ENCODE peak calls at places on chromosomes 11 and 22, in ten cellular contexts. One of them, this sample, is unnamed.

GRCh38 chr11:8333431-8334401 is 70.0 kb upstream of the LMO1 start:
- DNase-seq in stimulated activated CD4-positive, alpha-beta T cell treated with anti-CD3 and anti-CD28 coated beads, Interleukin-12 subunit alpha, Interleukin-12 subunit beta, amount 100 ng/mL, for 48 hours: no peak
- DNase-seq in NCI-H1105 treated with DMSO at 0.1 percent for 48 hours: no peak
- DNase-seq in mucosa of gallbladder: no peak
- DNase-seq in activated naive CD8-positive, alpha-beta T cell treated with anti-CD3 and anti-CD28 coated beads, Interleukin-2, amount 50 U/mL, for 16 hours: no peak
- DNase-seq in GOT3: no peak
- DNase-seq in right lobe of liver: peak; percentile 38
- DNase-seq in kidney glomerular epithelial cell: peak; percentile 45
- DNase-seq in activated CD4-positive, alpha-beta T cell treated with anti-CD3 and anti-CD28 coated beads for 36 hours: no peak
- DNase-seq in neural crest cell: no peak
- DNase-seq in this sample: no peak

GRCh38 chr11:124796312-124796711 is 3.9 kb downstream of the MSANTD2 start:
- DNase-seq in right lobe of liver: no peak
- DNase-seq in kidney glomerular epithelial cell: no peak
- DNase-seq in activated naive CD8-positive, alpha-beta T cell treated with anti-CD3 and anti-CD28 coated beads, Interleukin-2, amount 50 U/mL, for 16 hours: no peak
- DNase-seq in neural crest cell: no peak
- DNase-seq in activated CD4-positive, alpha-beta T cell treated with anti-CD3 and anti-CD28 coated beads for 36 hours: no peak
- DNase-seq in stimulated activated CD4-positive, alpha-beta T cell treated with anti-CD3 and anti-CD28 coated beads, Interleukin-12 subunit alpha, Interleukin-12 subunit beta, amount 100 ng/mL, for 48 hours: no peak
- DNase-seq in mucosa of gallbladder: no peak
- DNase-seq in GOT3: no peak
- DNase-seq in NCI-H1105 treated with DMSO at 0.1 percent for 48 hours: no peak
- DNase-seq in this sample: no peak

GRCh38 chr11:93198221-93198650 is 445 bp upstream of the SLC36A4 start:
- DNase-seq in right lobe of liver: no peak
- DNase-seq in stimulated activated CD4-positive, alpha-beta T cell treated with anti-CD3 and anti-CD28 coated beads, Interleukin-12 subunit alpha, Interleukin-12 subunit beta, amount 100 ng/mL, for 48 hours: no peak
- DNase-seq in mucosa of gallbladder: no peak
- DNase-seq in NCI-H1105 treated with DMSO at 0.1 percent for 48 hours: no peak
- DNase-seq in activated CD4-positive, alpha-beta T cell treated with anti-CD3 and anti-CD28 coated beads for 36 hours: no peak
- DNase-seq in GOT3: no peak
- DNase-seq in neural crest cell: no peak
- DNase-seq in kidney glomerular epithelial cell: no peak
- DNase-seq in activated naive CD8-positive, alpha-beta T cell treated with anti-CD3 and anti-CD28 coated beads, Interleukin-2, amount 50 U/mL, for 16 hours: no peak
- DNase-seq in this sample: no peak

GRCh38 chr11:111449158-111449557 is 63.0 kb downstream of the BTG4 start:
- DNase-seq in neural crest cell: no peak
- DNase-seq in right lobe of liver: no peak
- DNase-seq in activated CD4-positive, alpha-beta T cell treated with anti-CD3 and anti-CD28 coated beads for 36 hours: no peak
- DNase-seq in stimulated activated CD4-positive, alpha-beta T cell treated with anti-CD3 and anti-CD28 coated beads, Interleukin-12 subunit alpha, Interleukin-12 subunit beta, amount 100 ng/mL, for 48 hours: no peak
- DNase-seq in mucosa of gallbladder: no peak
- DNase-seq in NCI-H1105 treated with DMSO at 0.1 percent for 48 hours: no peak
- DNase-seq in activated naive CD8-positive, alpha-beta T cell treated with anti-CD3 and anti-CD28 coated beads, Interleukin-2, amount 50 U/mL, for 16 hours: no peak
- DNase-seq in kidney glomerular epithelial cell: no peak
- DNase-seq in GOT3: no peak
- DNase-seq in this sample: no peak

GRCh38 chr11:133570376-133570775 is 38.1 kb upstream of the OPCML start:
- DNase-seq in NCI-H1105 treated with DMSO at 0.1 percent for 48 hours: peak; percentile 7
- DNase-seq in stimulated activated CD4-positive, alpha-beta T cell treated with anti-CD3 and anti-CD28 coated beads, Interleukin-12 subunit alpha, Interleukin-12 subunit beta, amount 100 ng/mL, for 48 hours: no peak
- DNase-seq in neural crest cell: no peak
- DNase-seq in GOT3: no peak
- DNase-seq in kidney glomerular epithelial cell: no peak
- DNase-seq in activated naive CD8-positive, alpha-beta T cell treated with anti-CD3 and anti-CD28 coated beads, Interleukin-2, amount 50 U/mL, for 16 hours: no peak
- DNase-seq in mucosa of gallbladder: no peak
- DNase-seq in right lobe of liver: no peak
- DNase-seq in activated CD4-positive, alpha-beta T cell treated with anti-CD3 and anti-CD28 coated beads for 36 hours: no peak
- DNase-seq in this sample: no peak

GRCh38 chr22:18021431-18021830 is 2.9 kb downstream of the MICAL3 start:
- DNase-seq in activated CD4-positive, alpha-beta T cell treated with anti-CD3 and anti-CD28 coated beads for 36 hours: no peak
- DNase-seq in kidney glomerular epithelial cell: no peak
- DNase-seq in GOT3: no peak
- DNase-seq in mucosa of gallbladder: no peak
- DNase-seq in right lobe of liver: no peak
- DNase-seq in stimulated activated CD4-positive, alpha-beta T cell treated with anti-CD3 and anti-CD28 coated beads, Interleukin-12 subunit alpha, Interleukin-12 subunit beta, amount 100 ng/mL, for 48 hours: no peak
- DNase-seq in activated naive CD8-positive, alpha-beta T cell treated with anti-CD3 and anti-CD28 coated beads, Interleukin-2, amount 50 U/mL, for 16 hours: no peak
- DNase-seq in NCI-H1105 treated with DMSO at 0.1 percent for 48 hours: no peak
- DNase-seq in neural crest cell: no peak
- DNase-seq in this sample: no peak

GRCh38 chr11:124724854-124725718 is 14.7 kb upstream of the NRGN start:
- DNase-seq in right lobe of liver: no peak
- DNase-seq in kidney glomerular epithelial cell: no peak
- DNase-seq in activated CD4-positive, alpha-beta T cell treated with anti-CD3 and anti-CD28 coated beads for 36 hours: no peak
- DNase-seq in stimulated activated CD4-positive, alpha-beta T cell treated with anti-CD3 and anti-CD28 coated beads, Interleukin-12 subunit alpha, Interleukin-12 subunit beta, amount 100 ng/mL, for 48 hours: no peak
- DNase-seq in neural crest cell: no peak
- DNase-seq in activated naive CD8-positive, alpha-beta T cell treated with anti-CD3 and anti-CD28 coated beads, Interleukin-2, amount 50 U/mL, for 16 hours: no peak
- DNase-seq in NCI-H1105 treated with DMSO at 0.1 percent for 48 hours: no peak
- DNase-seq in mucosa of gallbladder: peak; percentile 26
- DNase-seq in GOT3: no peak
- DNase-seq in this sample: no peak

GRCh38 chr11:111963786-111964385 is 26.7 kb downstream of the DIXDC1 start:
- DNase-seq in kidney glomerular epithelial cell: no peak
- DNase-seq in right lobe of liver: no peak
- DNase-seq in activated CD4-positive, alpha-beta T cell treated with anti-CD3 and anti-CD28 coated beads for 36 hours: peak; percentile 43
- DNase-seq in mucosa of gallbladder: no peak
- DNase-seq in GOT3: no peak
- DNase-seq in neural crest cell: no peak
- DNase-seq in stimulated activated CD4-positive, alpha-beta T cell treated with anti-CD3 and anti-CD28 coated beads, Interleukin-12 subunit alpha, Interleukin-12 subunit beta, amount 100 ng/mL, for 48 hours: no peak
- DNase-seq in activated naive CD8-positive, alpha-beta T cell treated with anti-CD3 and anti-CD28 coated beads, Interleukin-2, amount 50 U/mL, for 16 hours: no peak
- DNase-seq in NCI-H1105 treated with DMSO at 0.1 percent for 48 hours: no peak
- DNase-seq in this sample: no peak

GRCh38 chr11:11703885-11704284 is 82.1 kb upstream of the GALNT18 start:
- DNase-seq in stimulated activated CD4-positive, alpha-beta T cell treated with anti-CD3 and anti-CD28 coated beads, Interleukin-12 subunit alpha, Interleukin-12 subunit beta, amount 100 ng/mL, for 48 hours: no peak
- DNase-seq in GOT3: no peak
- DNase-seq in NCI-H1105 treated with DMSO at 0.1 percent for 48 hours: no peak
- DNase-seq in activated naive CD8-positive, alpha-beta T cell treated with anti-CD3 and anti-CD28 coated beads, Interleukin-2, amount 50 U/mL, for 16 hours: no peak
- DNase-seq in kidney glomerular epithelial cell: no peak
- DNase-seq in activated CD4-positive, alpha-beta T cell treated with anti-CD3 and anti-CD28 coated beads for 36 hours: no peak
- DNase-seq in right lobe of liver: no peak
- DNase-seq in neural crest cell: no peak
- DNase-seq in mucosa of gallbladder: no peak
- DNase-seq in this sample: no peak

GRCh38 chr22:26170795-26171194 is 1.5 kb downstream of the SEZ6L start:
- DNase-seq in neural crest cell: peak; percentile 30
- DNase-seq in mucosa of gallbladder: no peak
- DNase-seq in activated CD4-positive, alpha-beta T cell treated with anti-CD3 and anti-CD28 coated beads for 36 hours: peak; percentile 35
- DNase-seq in stimulated activated CD4-positive, alpha-beta T cell treated with anti-CD3 and anti-CD28 coated beads, Interleukin-12 subunit alpha, Interleukin-12 subunit beta, amount 100 ng/mL, for 48 hours: no peak
- DNase-seq in NCI-H1105 treated with DMSO at 0.1 percent for 48 hours: peak; percentile 30
- DNase-seq in right lobe of liver: no peak
- DNase-seq in activated naive CD8-positive, alpha-beta T cell treated with anti-CD3 and anti-CD28 coated beads, Interleukin-2, amount 50 U/mL, for 16 hours: no peak
- DNase-seq in GOT3: no peak
- DNase-seq in kidney glomerular epithelial cell: no peak
- DNase-seq in this sample: no peak

GRCh38 chr22:39524753-39525657 is 4.6 kb downstream of the ATF4 start:
- DNase-seq in activated CD4-positive, alpha-beta T cell treated with anti-CD3 and anti-CD28 coated beads for 36 hours: no peak
- DNase-seq in kidney glomerular epithelial cell: no peak
- DNase-seq in NCI-H1105 treated with DMSO at 0.1 percent for 48 hours: no peak
- DNase-seq in right lobe of liver: peak; percentile 49
- DNase-seq in mucosa of gallbladder: no peak
- DNase-seq in activated naive CD8-positive, alpha-beta T cell treated with anti-CD3 and anti-CD28 coated beads, Interleukin-2, amount 50 U/mL, for 16 hours: no peak
- DNase-seq in GOT3: no peak
- DNase-seq in neural crest cell: no peak
- DNase-seq in stimulated activated CD4-positive, alpha-beta T cell treated with anti-CD3 and anti-CD28 coated beads, Interleukin-12 subunit alpha, Interleukin-12 subunit beta, amount 100 ng/mL, for 48 hours: no peak
- DNase-seq in this sample: no peak

GRCh38 chr11:126547161-126547560 is 191.7 kb downstream of the ST3GAL4 start:
- DNase-seq in neural crest cell: no peak
- DNase-seq in activated naive CD8-positive, alpha-beta T cell treated with anti-CD3 and anti-CD28 coated beads, Interleukin-2, amount 50 U/mL, for 16 hours: no peak
- DNase-seq in mucosa of gallbladder: no peak
- DNase-seq in right lobe of liver: no peak
- DNase-seq in GOT3: no peak
- DNase-seq in stimulated activated CD4-positive, alpha-beta T cell treated with anti-CD3 and anti-CD28 coated beads, Interleukin-12 subunit alpha, Interleukin-12 subunit beta, amount 100 ng/mL, for 48 hours: no peak
- DNase-seq in NCI-H1105 treated with DMSO at 0.1 percent for 48 hours: no peak
- DNase-seq in kidney glomerular epithelial cell: peak; percentile 4
- DNase-seq in activated CD4-positive, alpha-beta T cell treated with anti-CD3 and anti-CD28 coated beads for 36 hours: no peak
- DNase-seq in this sample: no peak

GRCh38 chr11:95154514-95154913 is 64.9 kb downstream of the ENDOD1 start:
- DNase-seq in NCI-H1105 treated with DMSO at 0.1 percent for 48 hours: peak; percentile 52
- DNase-seq in activated naive CD8-positive, alpha-beta T cell treated with anti-CD3 and anti-CD28 coated beads, Interleukin-2, amount 50 U/mL, for 16 hours: peak; percentile 22
- DNase-seq in activated CD4-positive, alpha-beta T cell treated with anti-CD3 and anti-CD28 coated beads for 36 hours: peak; percentile 81
- DNase-seq in neural crest cell: peak; percentile 43
- DNase-seq in stimulated activated CD4-positive, alpha-beta T cell treated with anti-CD3 and anti-CD28 coated beads, Interleukin-12 subunit alpha, Interleukin-12 subunit beta, amount 100 ng/mL, for 48 hours: peak; percentile 38
- DNase-seq in kidney glomerular epithelial cell: peak; percentile 15
- DNase-seq in GOT3: no peak
- DNase-seq in mucosa of gallbladder: peak; percentile 48
- DNase-seq in right lobe of liver: no peak
- DNase-seq in this sample: no peak

This sample was measured in activated CD4-positive, CD25-positive, alpha-beta regulatory T cell treated with anti-CD3 and anti-CD28 coated beads, Interleukin-2, amount 50 U/mL, for 16 hours.